ENCODE peak calls at places on chromosomes 4 and X, in ten cellular contexts. L, I, R, C, Z, M, B, O, V and X are unnamed samples.

GRCh38 chr4:155415662-155416061 is 38.9 kb upstream of the MAP9 start:
- ATAC-seq in L (no peak), I (no peak), R (no peak), C (peak), Z (no peak), M (no peak), B (no peak), O (no peak), V (no peak), X (no peak)

GRCh38 chr4:113901994-113902787 is 77.3 kb downstream of the ARSJ start:
- ATAC-seq in L (no peak), I (no peak), R (peak), C (peak), Z (no peak), M (no peak), B (no peak), O (peak), V (peak), X (no peak)

GRCh38 chr4:163548481-163549243 is 54.2 kb downstream of the TMA16 start:
- ATAC-seq in L (peak), I (peak), R (no peak), C (peak), Z (peak), M (peak), B (peak), O (peak), V (peak), X (peak)

GRCh38 chr4:181194096-181194495 is 1049.1 kb upstream of the TENM3 start:
- ATAC-seq in L (no peak), I (no peak), R (no peak), C (no peak), Z (no peak), M (no peak), B (no peak), O (no peak), V (no peak), X (no peak)

GRCh38 chrX:53437211-53437610 is 3.0 kb upstream of the HSD17B10 start:
- ATAC-seq in L (no peak), I (no peak), R (no peak), C (no peak), Z (no peak), M (no peak), B (no peak), O (no peak), V (no peak), X (no peak)

GRCh38 chr4:87498446-87498900 is 30.7 kb downstream of the SPARCL1 start:
- ATAC-seq in L (no peak), I (no peak), R (no peak), C (no peak), Z (peak), M (peak), B (no peak), O (no peak), V (no peak), X (no peak)

GRCh38 chrX:632391-633042 is 1.9 kb downstream of the SHOX start:
- ATAC-seq in L (no peak), I (no peak), R (no peak), C (no peak), Z (no peak), M (no peak), B (no peak), O (no peak), V (no peak), X (no peak)

GRCh38 chr4:15238720-15239119 is 189.1 kb upstream of the C1QTNF7 start:
- ATAC-seq in L (peak), I (peak), R (peak), C (no peak), Z (peak), M (peak), B (peak), O (peak), V (peak), X (peak)

GRCh38 chr4:151679247-151679646 is 81.6 kb downstream of the GATB start:
- ATAC-seq in L (peak), I (no peak), R (no peak), C (no peak), Z (no peak), M (no peak), B (peak), O (no peak), V (no peak), X (no peak)

GRCh38 chrX:120575379-120576114 is 14.8 kb upstream of the CUL4B start:
- ATAC-seq in L (peak), I (no peak), R (no peak), C (no peak), Z (no peak), M (no peak), B (no peak), O (no peak), V (no peak), X (no peak)

GRCh38 chr4:22485751-22486150 is 30.1 kb downstream of the ADGRA3 start:
- ATAC-seq in L (no peak), I (no peak), R (no peak), C (peak), Z (peak), M (no peak), B (no peak), O (no peak), V (no peak), X (peak)

GRCh38 chrX:47573334-47574095 is 8.7 kb upstream of the TIMP1 start:
- ATAC-seq in L (peak), I (peak), R (no peak), C (peak), Z (peak), M (no peak), B (no peak), O (no peak), V (no peak), X (peak)

GRCh38 chr4:22372958-22373357 is 142.9 kb downstream of the ADGRA3 start:
- ATAC-seq in L (no peak), I (no peak), R (no peak), C (no peak), Z (no peak), M (no peak), B (no peak), O (no peak), V (no peak), X (no peak)

GRCh38 chr4:78610546-78611214 is 59.1 kb downstream of the ANXA3 start:
- ATAC-seq in L (peak), I (no peak), R (no peak), C (no peak), Z (no peak), M (peak), B (no peak), O (no peak), V (no peak), X (no peak)

GRCh38 chr4:80125252-80126177 is 52.5 kb upstream of the ANTXR2 start:
- ATAC-seq in L (peak), I (peak), R (no peak), C (no peak), Z (peak), M (peak), B (peak), O (peak), V (peak), X (no peak)

DNA sequence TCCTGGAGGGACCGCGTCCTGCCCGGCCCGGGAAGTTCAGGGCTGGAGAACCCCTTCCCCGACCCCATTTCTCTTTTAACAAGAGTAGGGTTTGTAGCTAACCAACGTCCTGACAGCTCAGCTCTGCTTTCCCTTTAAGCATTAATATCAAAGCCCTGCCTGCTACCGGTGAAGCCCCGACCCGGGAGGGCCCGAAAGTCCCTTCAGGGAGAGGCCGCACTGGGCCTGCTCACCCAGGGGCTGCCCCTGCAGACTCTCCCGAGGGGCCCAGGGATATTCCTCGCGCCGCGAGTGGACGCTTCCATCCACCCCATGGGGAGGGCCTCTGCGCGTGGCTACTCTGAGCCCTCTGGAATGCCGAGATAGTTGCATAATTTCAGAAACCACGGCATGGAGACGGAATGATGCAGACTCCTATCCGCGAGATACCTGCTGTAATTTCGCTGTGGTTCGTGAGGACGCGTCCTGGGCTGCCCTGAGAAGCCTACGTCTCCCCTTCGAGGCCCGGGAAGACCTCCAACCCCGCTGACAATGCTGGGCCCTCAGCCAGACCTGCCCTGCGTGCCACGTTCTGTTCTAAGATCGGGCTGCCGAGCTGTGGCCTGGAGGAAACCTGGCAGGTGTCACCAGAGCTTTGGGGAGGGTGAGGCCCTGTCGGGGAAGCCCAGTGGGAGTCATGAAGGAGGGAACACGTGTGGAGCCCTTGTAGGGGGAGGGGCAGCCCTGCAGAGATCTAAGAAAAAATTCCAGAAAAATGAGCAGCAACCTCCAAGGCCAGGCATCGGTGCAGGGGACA is 999 bp upstream of the CTBP1 start:
- ATAC-seq in L (peak), I (no peak), R (peak), C (no peak), Z (no peak), M (peak), B (no peak), O (peak), V (peak), X (no peak)
- TF ChIP-seq POLR2A in L (no peak), I (no peak), R (no peak), C (peak), Z (no peak), M (no peak), B (no peak), O (no peak), V (peak), X (no peak)

GRCh38 chrX:10047133-10047532 is 80.0 kb downstream of the CLDN34 start:
- ATAC-seq in L (peak), I (no peak), R (no peak), C (no peak), Z (no peak), M (no peak), B (no peak), O (no peak), V (no peak), X (no peak)
- TF ChIP-seq POLR2A in L (no peak), I (no peak), R (no peak), C (no peak), Z (no peak), M (no peak), B (no peak), O (no peak), V (no peak), X (no peak)

GRCh38 chrX:48801281-48802088 is at the start of gene HDAC6:
- ATAC-seq in L (peak), I (peak), R (peak), C (peak), Z (peak), M (peak), B (peak), O (peak), V (peak), X (peak)
- TF ChIP-seq POLR2A in L (no peak), I (peak), R (no peak), C (peak), Z (no peak), M (peak), B (no peak), O (no peak), V (peak), X (no peak)

GRCh38 chr4:147734496-147734895 is 2.6 kb downstream of the ARHGAP10 start:
- ATAC-seq in L (no peak), I (no peak), R (no peak), C (no peak), Z (no peak), M (peak), B (no peak), O (no peak), V (no peak), X (no peak)

GRCh38 chr4:147730333-147730732 is 1.6 kb upstream of the ARHGAP10 start:
- ATAC-seq in L (no peak), I (no peak), R (no peak), C (no peak), Z (no peak), M (no peak), B (no peak), O (no peak), V (no peak), X (no peak)

GRCh38 chr4:147732516-147733193 is 767 bp downstream of the ARHGAP10 start:
- ATAC-seq in L (peak), I (peak), R (peak), C (peak), Z (peak), M (peak), B (peak), O (peak), V (peak), X (peak)

GRCh38 chr4:147733614-147734344 is 1.9 kb downstream of the ARHGAP10 start:
- ATAC-seq in L (no peak), I (no peak), R (no peak), C (no peak), Z (no peak), M (peak), B (no peak), O (peak), V (no peak), X (no peak)

DNA sequence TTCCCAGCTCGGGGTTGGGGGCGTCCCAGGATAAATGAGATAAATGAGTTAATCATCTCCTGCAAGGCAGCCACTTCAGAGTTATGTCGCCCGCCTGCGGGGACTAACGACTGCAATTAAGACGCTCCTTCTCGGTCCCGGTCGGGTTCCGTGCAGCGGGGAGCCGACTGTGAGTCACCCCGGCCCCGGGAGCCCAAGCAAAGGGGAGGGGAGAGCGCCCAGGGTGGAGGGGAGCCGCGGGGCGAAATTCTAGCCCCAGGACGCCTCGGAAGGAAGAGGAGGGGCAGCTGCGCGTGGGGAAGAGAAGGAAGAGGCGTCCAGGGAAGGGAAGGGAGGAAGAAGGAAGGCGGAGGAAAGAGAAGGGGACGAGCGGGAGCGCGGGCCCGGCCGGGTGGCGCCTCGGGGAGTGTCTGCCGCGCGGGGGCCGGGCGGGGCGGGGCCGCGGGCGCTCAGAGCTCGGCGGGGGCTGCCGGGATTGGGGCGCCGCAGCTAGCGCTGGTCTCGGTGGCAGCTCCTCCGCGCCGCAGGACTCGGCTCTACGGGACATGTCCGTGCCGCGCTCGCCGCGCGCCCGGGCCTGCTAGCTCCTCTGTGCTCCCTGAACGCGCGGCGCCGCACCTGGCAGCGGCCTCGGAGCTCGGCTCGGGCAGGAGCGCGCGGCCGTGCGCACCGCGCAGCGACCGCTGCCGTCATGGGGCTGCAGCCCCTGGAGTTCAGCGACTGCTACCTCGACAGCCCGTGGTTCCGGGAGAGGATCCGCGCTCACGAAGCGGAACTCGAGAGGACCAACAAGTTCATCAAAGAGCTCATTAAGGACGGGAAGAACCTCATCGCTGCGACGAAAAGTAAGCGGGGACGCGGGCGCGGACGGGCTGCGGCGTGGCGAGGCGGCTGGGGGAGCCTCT is at the start of gene ARHGAP10:
- ATAC-seq in L (peak), I (peak), R (peak), C (peak), Z (peak), M (peak), B (peak), O (peak), V (peak), X (peak)
- TF ChIP-seq POLR2A in L (no peak), I (peak), R (no peak), C (peak), Z (peak), M (peak), B (peak), O (peak), V (no peak), X (peak)

GRCh38 chr4:55723403-55723802 is 87.3 kb upstream of the NMU start:
- ATAC-seq in L (peak), I (no peak), R (no peak), C (no peak), Z (no peak), M (no peak), B (no peak), O (no peak), V (no peak), X (no peak)
- TF ChIP-seq POLR2A in L (no peak), I (no peak), R (no peak), C (no peak), Z (no peak), M (no peak), B (no peak), O (no peak), V (no peak), X (no peak)

GRCh38 chr4:75513529-75514130 is 573 bp downstream of the RCHY1 start:
- ATAC-seq in L (no peak), I (no peak), R (no peak), C (no peak), Z (no peak), M (peak), B (no peak), O (peak), V (no peak), X (no peak)

GRCh38 chr4:75512336-75513211 is 1.6 kb downstream of the RCHY1 start:
- ATAC-seq in L (peak), I (no peak), R (no peak), C (no peak), Z (peak), M (peak), B (no peak), O (no peak), V (no peak), X (no peak)

GRCh38 chr4:75514949-75515612 is 808 bp downstream of the THAP6 start:
- ATAC-seq in L (no peak), I (no peak), R (no peak), C (no peak), Z (peak), M (peak), B (peak), O (no peak), V (peak), X (no peak)

GRCh38 chr4:75516144-75516543 is 1.9 kb downstream of the THAP6 start:
- ATAC-seq in L (no peak), I (no peak), R (no peak), C (no peak), Z (no peak), M (no peak), B (no peak), O (no peak), V (no peak), X (no peak)

GRCh38 chr4:75514131-75514948 is at the start of the genes RCHY1 and THAP6:
- ATAC-seq in L (peak), I (peak), R (peak), C (peak), Z (peak), M (peak), B (peak), O (peak), V (peak), X (peak)
- TF ChIP-seq POLR2A in L (peak), I (peak), R (no peak), C (peak), Z (peak), M (peak), B (peak), O (peak), V (peak), X (peak)

DNA sequence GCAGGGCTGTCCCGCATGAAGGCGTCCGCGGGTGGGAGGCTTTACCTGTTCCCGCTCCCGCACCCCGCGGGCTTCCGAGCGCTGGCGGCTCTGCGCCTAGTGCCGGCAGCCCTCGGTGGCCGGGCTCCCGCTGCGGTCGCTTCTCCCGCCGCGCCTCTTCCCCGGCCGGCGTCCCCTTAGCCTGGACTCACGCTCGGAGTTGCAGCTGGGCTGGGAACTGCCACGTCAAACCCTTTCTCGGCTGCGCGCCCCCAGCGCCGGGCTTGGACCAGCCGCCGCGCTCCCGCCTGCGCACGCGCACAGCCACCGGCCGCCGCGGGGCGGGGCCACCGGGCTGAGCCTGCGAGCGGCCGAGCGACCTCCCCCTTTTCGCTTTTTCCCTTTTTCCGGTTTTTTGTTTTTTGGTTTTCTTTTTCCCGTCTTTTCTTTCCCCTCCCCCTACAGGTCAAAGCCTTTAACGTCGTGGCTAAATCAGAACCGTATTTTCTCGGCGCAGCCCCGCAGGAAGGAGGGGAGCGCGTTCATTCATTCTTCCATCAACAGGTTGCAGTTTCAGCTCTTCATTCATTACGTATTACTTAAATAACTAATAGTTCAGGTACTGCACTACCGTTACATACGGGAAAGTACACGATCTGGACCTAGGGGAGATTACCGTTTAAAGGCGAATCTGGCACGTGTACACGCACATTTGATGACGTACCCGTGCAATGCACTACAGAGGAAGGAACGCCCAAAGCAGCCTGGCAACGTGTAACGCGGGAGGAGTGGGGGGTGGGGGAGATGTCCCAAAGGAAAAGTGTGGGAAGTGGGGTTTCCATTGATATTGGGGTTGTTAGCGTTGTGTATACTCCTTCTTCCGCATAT is at the start of gene SEC24D:
- ATAC-seq in L (peak), I (peak), R (peak), C (peak), Z (peak), M (peak), B (peak), O (peak), V (peak), X (peak)
- TF ChIP-seq POLR2A in L (peak), I (no peak), R (no peak), C (peak), Z (peak), M (peak), B (peak), O (peak), V (peak), X (peak)

GRCh38 chr4:72557021-72557420 is 12.0 kb downstream of the ADAMTS3 start:
- ATAC-seq in L (no peak), I (no peak), R (no peak), C (no peak), Z (no peak), M (no peak), B (no peak), O (no peak), V (no peak), X (no peak)
- TF ChIP-seq POLR2A in L (no peak), I (no peak), R (no peak), C (no peak), Z (no peak), M (no peak), B (no peak), O (no peak), V (no peak), X (no peak)